ENCODE peak calls at places on chromosome 1, in seven cellular contexts. One of them, this sample, is unnamed.
A peak's percentile ranks its signal among the peaks of the same experiment; 100 is the strongest.

GRCh38 chr1:12717301-12717838 is 1.5 kb downstream of the AADACL3 start:
- DNase-seq in choroid plexus epithelial cell: no peak
- DNase-seq in CD8-positive, alpha-beta T cell: no peak
- DNase-seq in tibial nerve: no peak
- DNase-seq in heart left ventricle: no peak
- DNase-seq in pancreas: no peak
- DNase-seq in AG10803: no peak
- DNase-seq in this sample: no peak

GRCh38 chr1:229344139-229344538 is 1.3 kb upstream of the CCSAP start:
- DNase-seq in choroid plexus epithelial cell: no peak
- DNase-seq in CD8-positive, alpha-beta T cell: no peak
- DNase-seq in tibial nerve: no peak
- DNase-seq in heart left ventricle: no peak
- DNase-seq in pancreas: no peak
- DNase-seq in AG10803: no peak
- DNase-seq in this sample: no peak

GRCh38 chr1:214271174-214271858 is 9.6 kb upstream of the SMYD2 start:
- DNase-seq in choroid plexus epithelial cell: no peak
- DNase-seq in CD8-positive, alpha-beta T cell: no peak
- DNase-seq in tibial nerve: no peak
- DNase-seq in heart left ventricle: no peak
- DNase-seq in pancreas: no peak
- DNase-seq in AG10803: no peak
- DNase-seq in this sample: no peak

GRCh38 chr1:10668241-10668761 is 128.1 kb downstream of the CASZ1 start:
- DNase-seq in choroid plexus epithelial cell: no peak
- DNase-seq in CD8-positive, alpha-beta T cell: no peak
- DNase-seq in tibial nerve: no peak
- DNase-seq in heart left ventricle: no peak
- DNase-seq in pancreas: no peak
- DNase-seq in AG10803: no peak
- DNase-seq in this sample: peak; percentile 64

GRCh38 chr1:96559181-96559580 is 162.4 kb upstream of the PTBP2 start:
- DNase-seq in choroid plexus epithelial cell: peak; percentile 56
- DNase-seq in CD8-positive, alpha-beta T cell: no peak
- DNase-seq in tibial nerve: no peak
- DNase-seq in heart left ventricle: no peak
- DNase-seq in pancreas: no peak
- DNase-seq in AG10803: peak; percentile 24
- DNase-seq in this sample: no peak

GRCh38 chr1:246181244-246181643 is 325.8 kb downstream of the SMYD3 start:
- DNase-seq in choroid plexus epithelial cell: peak; percentile 19
- DNase-seq in CD8-positive, alpha-beta T cell: no peak
- DNase-seq in tibial nerve: no peak
- DNase-seq in heart left ventricle: no peak
- DNase-seq in pancreas: no peak
- DNase-seq in AG10803: no peak
- DNase-seq in this sample: no peak

GRCh38 chr1:82466894-82467293 is 666.2 kb downstream of the ADGRL2 start:
- DNase-seq in choroid plexus epithelial cell: no peak
- DNase-seq in CD8-positive, alpha-beta T cell: no peak
- DNase-seq in tibial nerve: no peak
- DNase-seq in heart left ventricle: no peak
- DNase-seq in pancreas: no peak
- DNase-seq in AG10803: no peak
- DNase-seq in this sample: no peak

GRCh38 chr1:2974701-2975301 is 46.5 kb upstream of the ACTRT2 start:
- DNase-seq in choroid plexus epithelial cell: no peak
- DNase-seq in CD8-positive, alpha-beta T cell: no peak
- DNase-seq in tibial nerve: no peak
- DNase-seq in heart left ventricle: peak; percentile 38
- DNase-seq in pancreas: peak; percentile 47
- DNase-seq in AG10803: no peak
- DNase-seq in this sample: no peak

GRCh38 chr1:30232288-30232899 is 491.0 kb downstream of the MATN1 start:
- DNase-seq in choroid plexus epithelial cell: no peak
- DNase-seq in CD8-positive, alpha-beta T cell: no peak
- DNase-seq in tibial nerve: no peak
- DNase-seq in heart left ventricle: no peak
- DNase-seq in pancreas: no peak
- DNase-seq in AG10803: no peak
- DNase-seq in this sample: no peak

GRCh38 chr1:116157096-116157495 is 45.9 kb downstream of the MAB21L3 start:
- DNase-seq in choroid plexus epithelial cell: no peak
- DNase-seq in CD8-positive, alpha-beta T cell: no peak
- DNase-seq in tibial nerve: no peak
- DNase-seq in heart left ventricle: no peak
- DNase-seq in pancreas: no peak
- DNase-seq in AG10803: no peak
- DNase-seq in this sample: no peak

GRCh38 chr1:17370618-17371017 is 1.4 kb upstream of the PADI6 start:
- DNase-seq in choroid plexus epithelial cell: no peak
- DNase-seq in CD8-positive, alpha-beta T cell: no peak
- DNase-seq in tibial nerve: no peak
- DNase-seq in heart left ventricle: no peak
- DNase-seq in pancreas: no peak
- DNase-seq in AG10803: no peak
- DNase-seq in this sample: no peak

GRCh38 chr1:110490791-110491451 is 28.1 kb downstream of the KCNA10 start:
- DNase-seq in choroid plexus epithelial cell: no peak
- DNase-seq in CD8-positive, alpha-beta T cell: no peak
- DNase-seq in tibial nerve: no peak
- DNase-seq in heart left ventricle: no peak
- DNase-seq in pancreas: no peak
- DNase-seq in AG10803: peak; percentile 4
- DNase-seq in this sample: no peak

GRCh38 chr1:117579221-117579906 is 26.5 kb upstream of the TENT5C start:
- DNase-seq in choroid plexus epithelial cell: no peak
- DNase-seq in CD8-positive, alpha-beta T cell: no peak
- DNase-seq in tibial nerve: no peak
- DNase-seq in heart left ventricle: no peak
- DNase-seq in pancreas: no peak
- DNase-seq in AG10803: no peak
- DNase-seq in this sample: no peak

GRCh38 chr1:151210830-151211229 is 12.5 kb downstream of the PIP5K1A start:
- DNase-seq in choroid plexus epithelial cell: peak; percentile 29
- DNase-seq in CD8-positive, alpha-beta T cell: no peak
- DNase-seq in tibial nerve: no peak
- DNase-seq in heart left ventricle: no peak
- DNase-seq in pancreas: no peak
- DNase-seq in AG10803: peak; percentile 61
- DNase-seq in this sample: no peak
- H3K4me3 ChIP-seq in choroid plexus epithelial cell: no peak overlapping the region
- H3K4me3 ChIP-seq in CD8-positive, alpha-beta T cell: no peak overlapping the region
- H3K4me3 ChIP-seq in tibial nerve: no peak overlapping the region
- H3K4me3 ChIP-seq in heart left ventricle: no peak overlapping the region
- H3K4me3 ChIP-seq in pancreas: no peak overlapping the region
- H3K4me3 ChIP-seq in AG10803: no peak overlapping the region
- H3K4me3 ChIP-seq in this sample: no peak overlapping the region

DNA sequence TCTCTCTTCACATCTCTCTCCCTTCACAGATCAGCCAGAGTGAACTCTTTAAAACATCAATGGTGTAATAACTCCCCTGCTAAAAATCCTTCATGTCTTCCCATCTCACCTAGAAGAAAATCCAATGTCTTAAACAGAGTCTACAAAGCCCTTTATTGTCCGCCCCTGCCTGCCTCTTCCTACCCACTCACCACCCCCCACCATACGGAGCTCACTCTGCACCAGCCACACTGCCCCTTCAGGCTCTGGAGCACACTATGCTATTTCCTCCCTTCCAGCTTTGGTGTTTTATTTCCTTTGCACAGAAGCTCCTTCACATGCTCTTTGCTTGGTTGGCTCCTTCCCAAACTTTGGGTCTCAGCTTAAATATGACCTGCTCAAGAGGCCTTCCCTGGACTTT is 10.2 kb downstream of the CAMK1G start:
- DNase-seq in choroid plexus epithelial cell: no peak
- DNase-seq in CD8-positive, alpha-beta T cell: no peak
- DNase-seq in tibial nerve: no peak
- DNase-seq in heart left ventricle: no peak
- DNase-seq in pancreas: no peak
- DNase-seq in AG10803: no peak
- DNase-seq in this sample: no peak
- H3K4me3 ChIP-seq in choroid plexus epithelial cell: no peak overlapping the region
- H3K4me3 ChIP-seq in CD8-positive, alpha-beta T cell: no peak overlapping the region
- H3K4me3 ChIP-seq in tibial nerve: no peak overlapping the region
- H3K4me3 ChIP-seq in heart left ventricle: no peak overlapping the region
- H3K4me3 ChIP-seq in pancreas: no peak overlapping the region
- H3K4me3 ChIP-seq in AG10803: no peak overlapping the region
- H3K4me3 ChIP-seq in this sample: no peak overlapping the region

DNA sequence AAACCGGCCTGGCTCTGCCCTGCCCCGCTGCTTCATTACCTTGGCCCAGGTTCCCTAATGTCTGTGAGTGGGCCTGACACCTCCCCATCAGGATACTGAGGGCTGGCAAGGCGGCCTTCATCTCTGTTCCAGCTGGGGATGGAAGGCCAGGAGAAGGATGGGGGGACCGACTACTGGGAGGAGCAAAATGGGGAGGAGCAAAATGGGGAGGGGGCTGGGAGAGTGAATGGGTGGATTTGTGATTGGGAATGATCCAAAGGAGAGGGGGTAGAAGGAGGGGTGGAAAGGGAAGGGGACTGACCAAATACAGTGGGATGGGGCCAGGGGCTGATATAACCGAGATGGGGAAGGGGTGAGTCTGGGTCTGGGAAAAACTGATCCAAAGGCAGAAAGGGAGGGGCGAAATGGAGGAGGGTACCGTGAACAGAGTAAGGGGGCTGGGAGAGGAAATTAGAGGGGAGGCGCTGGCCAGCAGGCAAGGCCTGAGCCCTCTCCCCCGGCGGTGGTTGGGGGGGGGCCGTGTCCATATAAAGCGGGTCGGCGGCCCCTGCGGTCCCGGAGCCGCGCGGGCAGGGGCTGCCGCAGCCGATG is at the start of gene FOXE3:
- DNase-seq in choroid plexus epithelial cell: no peak
- DNase-seq in CD8-positive, alpha-beta T cell: no peak
- DNase-seq in tibial nerve: no peak
- DNase-seq in heart left ventricle: no peak
- DNase-seq in pancreas: no peak
- DNase-seq in AG10803: no peak
- DNase-seq in this sample: no peak
- H3K4me3 ChIP-seq in choroid plexus epithelial cell: peak within 1 kb of the TSS; percentile 50
- H3K4me3 ChIP-seq in CD8-positive, alpha-beta T cell: no peak within 1 kb of the TSS
- H3K4me3 ChIP-seq in tibial nerve: peak within 1 kb of the TSS; percentile 38
- H3K4me3 ChIP-seq in heart left ventricle: no peak within 1 kb of the TSS
- H3K4me3 ChIP-seq in pancreas: no peak within 1 kb of the TSS
- H3K4me3 ChIP-seq in AG10803: peak within 1 kb of the TSS; percentile 39
- H3K4me3 ChIP-seq in this sample: no peak within 1 kb of the TSS

GRCh38 chr1:153880962-153881361 is 41.8 kb downstream of the GATAD2B start:
- DNase-seq in choroid plexus epithelial cell: peak; percentile 98
- DNase-seq in CD8-positive, alpha-beta T cell: peak; percentile 10
- DNase-seq in tibial nerve: peak; percentile 82
- DNase-seq in heart left ventricle: peak; percentile 85
- DNase-seq in pancreas: peak; percentile 89
- DNase-seq in AG10803: peak; percentile 67
- DNase-seq in this sample: peak; percentile 79
- H3K4me3 ChIP-seq in choroid plexus epithelial cell: peak overlapping the region; percentile 58
- H3K4me3 ChIP-seq in CD8-positive, alpha-beta T cell: no peak overlapping the region
- H3K4me3 ChIP-seq in tibial nerve: peak overlapping the region; percentile 22
- H3K4me3 ChIP-seq in heart left ventricle: no peak overlapping the region
- H3K4me3 ChIP-seq in pancreas: no peak overlapping the region
- H3K4me3 ChIP-seq in AG10803: peak overlapping the region; percentile 36
- H3K4me3 ChIP-seq in this sample: no peak overlapping the region